ENCODE peak calls at places on chromosomes 6 and 20, in four cellular contexts. R, Q, M and Z are unnamed samples.

GRCh38 chr6:135546680-135547418 is 49.3 kb upstream of the AHI1 start:
- DNase-seq in M (no peak), Q (peak), R (peak), Z (peak)

GRCh38 chr20:47694021-47694818 is 91.1 kb downstream of the SULF2 start:
- DNase-seq in Q (no peak), M (no peak), R (peak), Z (no peak)

GRCh38 chr6:78611097-78611625 is 256.2 kb upstream of the IRAK1BP1 start:
- DNase-seq in Q (no peak), R (no peak), M (no peak), Z (no peak)

GRCh38 chr6:138662474-138662873 is 111.1 kb upstream of the CCDC28A start:
- DNase-seq in Q (no peak), M (peak), R (no peak), Z (no peak)

GRCh38 chr6:39191236-39191930 is 37.9 kb downstream of the KCNK5 start:
- DNase-seq in M (no peak), Q (no peak), R (no peak), Z (no peak)

GRCh38 chr6:26571592-26572296 is 25.0 kb upstream of the ABT1 start:
- DNase-seq in R (no peak), M (peak), Q (peak), Z (peak)

GRCh38 chr6:37546141-37546871 is 46.6 kb upstream of the CCDC167 start:
- DNase-seq in R (no peak), Q (no peak), M (no peak), Z (no peak)

GRCh38 chr6:89611666-89612065 is 26.9 kb downstream of the LYRM2 start:
- DNase-seq in M (no peak), R (no peak), Q (no peak), Z (no peak)

GRCh38 chr6:11769816-11770545 is 8.6 kb downstream of the ADTRP start:
- DNase-seq in Q (no peak), R (no peak), M (no peak), Z (no peak)

GRCh38 chr20:48621256-48622078 is 206.3 kb downstream of the PREX1 start:
- DNase-seq in Q (peak), R (peak), M (no peak), Z (peak)

GRCh38 chr6:145656128-145656527 is 79.2 kb downstream of the EPM2A start:
- DNase-seq in Q (no peak), R (no peak), M (no peak), Z (no peak)

GRCh38 chr6:53920881-53921280 is 126.1 kb downstream of the LRRC1 start:
- DNase-seq in M (no peak), Q (no peak), R (no peak), Z (no peak)

GRCh38 chr20:32271620-32272019 is 5.8 kb upstream of the KIF3B start:
- DNase-seq in R (no peak), Q (no peak), M (no peak), Z (peak)

GRCh38 chr6:47146426-47147174 is 104.5 kb upstream of the ADGRF1 start:
- DNase-seq in R (no peak), Q (no peak), M (no peak), Z (no peak)

GRCh38 chr6:134525190-134525868 is 207.4 kb upstream of the SGK1 start:
- DNase-seq in Q (no peak), R (no peak), M (no peak), Z (no peak)

GRCh38 chr6:2900821-2901644 is 2.1 kb downstream of the SERPINB9 start:
- DNase-seq in Q (no peak), R (no peak), M (peak), Z (peak)

GRCh38 chr20:36465109-36466080 is 75.9 kb upstream of the MYL9 start:
- DNase-seq in R (no peak), Q (peak), M (peak), Z (no peak)

GRCh38 chr20:24289737-24290481 is 179.5 kb upstream of the SYNDIG1 start:
- DNase-seq in R (no peak), M (no peak), Q (no peak), Z (no peak)

GRCh38 chr6:132456700-132457143 is 55.4 kb upstream of the MOXD1 start:
- DNase-seq in R (peak), Q (no peak), M (peak), Z (peak)
- TF ChIP-seq CTCF in R (no peak), Q (no peak), M (no peak), Z (no peak)

DNA sequence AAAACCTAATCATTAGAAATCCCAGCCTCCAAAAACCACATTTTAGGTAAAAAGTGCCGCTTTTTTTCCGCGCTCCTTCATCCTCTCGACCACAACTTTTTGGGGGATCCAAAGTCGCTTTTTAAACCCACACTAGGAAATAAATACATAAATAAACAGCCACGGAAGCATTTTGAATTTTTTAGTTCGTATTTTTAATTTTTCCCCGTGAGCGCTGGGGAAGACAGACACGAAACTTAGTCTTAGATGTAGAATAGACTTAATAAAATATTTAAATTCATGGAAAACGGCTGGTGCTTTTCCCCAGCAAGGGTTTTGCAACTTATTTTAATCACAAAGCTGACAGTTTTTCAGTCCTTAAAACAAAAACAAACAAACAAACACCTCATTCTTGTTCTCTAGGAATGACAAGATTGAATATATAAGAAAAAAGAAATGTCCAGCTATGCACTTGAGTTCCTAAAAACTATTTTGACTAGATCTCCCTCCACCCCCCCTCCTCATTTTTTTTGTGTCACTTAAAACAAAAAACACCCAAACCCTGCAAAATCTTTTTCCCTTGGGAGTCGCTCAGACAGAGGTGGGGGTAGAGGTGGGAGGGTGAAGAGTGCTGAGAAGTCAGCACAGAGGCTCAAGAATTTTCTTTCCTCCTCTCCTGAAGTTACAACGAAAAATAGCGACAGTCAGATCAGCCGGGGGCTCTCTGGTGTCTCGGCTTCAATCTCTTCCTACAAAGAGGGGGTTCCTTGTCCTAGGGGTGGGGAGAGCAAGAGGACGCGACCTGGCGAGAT is 43.4 kb upstream of the SUPT3H start:
- DNase-seq in R (no peak), M (peak), Q (no peak), Z (no peak)
- H3K27ac ChIP-seq in R (peak), M (peak), Q (no peak), Z (peak)

GRCh38 chr6:87277123-87277522 is 45.3 kb upstream of the SMIM8 start:
- DNase-seq in M (peak), Q (no peak), R (no peak), Z (no peak)
- TF ChIP-seq CTCF in M (no peak), Q (no peak), R (no peak), Z (no peak)

GRCh38 chr6:21908117-21908848 is 314.7 kb downstream of the SOX4 start:
- DNase-seq in Q (no peak), M (no peak), R (no peak), Z (no peak)
- H3K27ac ChIP-seq in Q (peak), M (no peak), R (no peak), Z (no peak)

GRCh38 chr6:113184291-113184690 is 672.9 kb upstream of the MARCKS start:
- DNase-seq in M (peak), Q (no peak), R (no peak), Z (no peak)
- TF ChIP-seq CTCF in M (no peak), Q (no peak), R (no peak), Z (no peak)

GRCh38 chr6:3913077-3913957 is 64.1 kb downstream of the FAM50B start:
- DNase-seq in M (peak), Q (peak), R (no peak), Z (peak)

GRCh38 chr6:3912366-3913076 is 63.3 kb downstream of the FAM50B start:
- DNase-seq in M (no peak), R (no peak), Q (no peak), Z (no peak)

GRCh38 chr6:3911614-3912336 is 62.6 kb downstream of the FAM50B start:
- DNase-seq in Q (peak), M (peak), R (no peak), Z (peak)

GRCh38 chr6:3915076-3915791 is 66.1 kb downstream of the FAM50B start:
- DNase-seq in Q (no peak), M (no peak), R (no peak), Z (no peak)

GRCh38 chr6:3913958-3914337 is 64.8 kb downstream of the FAM50B start:
- DNase-seq in R (no peak), M (peak), Q (no peak), Z (no peak)
- H3K27ac ChIP-seq in R (peak), M (no peak), Q (no peak), Z (peak)